ENCODE peak calls at places on chromosomes 11 and 22, in six cellular contexts. One of them, this sample, is unnamed.

GRCh38 chr22:49208003-49208402 is 619.7 kb downstream of the BRD1 start:
- DNase-seq in HepG2: no peak
- DNase-seq in K562: no peak
- DNase-seq in H1: no peak
- DNase-seq in GM12878: no peak
- DNase-seq in A549: no peak
- DNase-seq in this sample: no peak

GRCh38 chr11:61776561-61777075 is 15.8 kb downstream of the TMEM258 start:
- DNase-seq in GM12878: no peak
- DNase-seq in K562: peak
- DNase-seq in HepG2: peak
- DNase-seq in A549: peak
- DNase-seq in H1: peak
- DNase-seq in this sample: peak

GRCh38 chr11:109695696-109696095 is 273.7 kb downstream of the C11orf87 start:
- DNase-seq in K562: no peak
- DNase-seq in GM12878: no peak
- DNase-seq in A549: no peak
- DNase-seq in HepG2: no peak
- DNase-seq in H1: no peak
- DNase-seq in this sample: no peak

GRCh38 chr11:114027941-114028340 is 31.6 kb upstream of the ZBTB16 start:
- DNase-seq in HepG2: no peak
- DNase-seq in A549: no peak
- DNase-seq in H1: no peak
- DNase-seq in K562: no peak
- DNase-seq in GM12878: no peak
- DNase-seq in this sample: no peak

GRCh38 chr11:62896049-62896448 is 15.4 kb downstream of the SLC3A2 start:
- DNase-seq in K562: no peak
- DNase-seq in A549: no peak
- DNase-seq in GM12878: no peak
- DNase-seq in HepG2: no peak
- DNase-seq in H1: no peak
- DNase-seq in this sample: no peak

GRCh38 chr11:19432370-19433163 is 191.8 kb upstream of the E2F8 start:
- DNase-seq in K562: no peak
- DNase-seq in A549: no peak
- DNase-seq in GM12878: peak
- DNase-seq in H1: no peak
- DNase-seq in HepG2: no peak
- DNase-seq in this sample: no peak

GRCh38 chr11:84173078-84173477 is 886.9 kb upstream of the CCDC90B start:
- DNase-seq in H1: no peak
- DNase-seq in HepG2: no peak
- DNase-seq in K562: no peak
- DNase-seq in GM12878: no peak
- DNase-seq in A549: no peak
- DNase-seq in this sample: no peak

GRCh38 chr11:92340839-92341238 is 116.2 kb downstream of the FAT3 start:
- DNase-seq in HepG2: peak
- DNase-seq in A549: no peak
- DNase-seq in H1: no peak
- DNase-seq in K562: peak
- DNase-seq in GM12878: no peak
- DNase-seq in this sample: peak

GRCh38 chr22:28142361-28142801 is 223.3 kb upstream of the PITPNB start:
- DNase-seq in K562: no peak
- DNase-seq in H1: no peak
- DNase-seq in GM12878: no peak
- DNase-seq in HepG2: peak
- DNase-seq in A549: no peak
- DNase-seq in this sample: no peak

GRCh38 chr11:97772696-97773095 is 1248.1 kb upstream of the CNTN5 start:
- DNase-seq in H1: no peak
- DNase-seq in A549: no peak
- DNase-seq in HepG2: no peak
- DNase-seq in K562: no peak
- DNase-seq in GM12878: no peak
- DNase-seq in this sample: peak

DNA sequence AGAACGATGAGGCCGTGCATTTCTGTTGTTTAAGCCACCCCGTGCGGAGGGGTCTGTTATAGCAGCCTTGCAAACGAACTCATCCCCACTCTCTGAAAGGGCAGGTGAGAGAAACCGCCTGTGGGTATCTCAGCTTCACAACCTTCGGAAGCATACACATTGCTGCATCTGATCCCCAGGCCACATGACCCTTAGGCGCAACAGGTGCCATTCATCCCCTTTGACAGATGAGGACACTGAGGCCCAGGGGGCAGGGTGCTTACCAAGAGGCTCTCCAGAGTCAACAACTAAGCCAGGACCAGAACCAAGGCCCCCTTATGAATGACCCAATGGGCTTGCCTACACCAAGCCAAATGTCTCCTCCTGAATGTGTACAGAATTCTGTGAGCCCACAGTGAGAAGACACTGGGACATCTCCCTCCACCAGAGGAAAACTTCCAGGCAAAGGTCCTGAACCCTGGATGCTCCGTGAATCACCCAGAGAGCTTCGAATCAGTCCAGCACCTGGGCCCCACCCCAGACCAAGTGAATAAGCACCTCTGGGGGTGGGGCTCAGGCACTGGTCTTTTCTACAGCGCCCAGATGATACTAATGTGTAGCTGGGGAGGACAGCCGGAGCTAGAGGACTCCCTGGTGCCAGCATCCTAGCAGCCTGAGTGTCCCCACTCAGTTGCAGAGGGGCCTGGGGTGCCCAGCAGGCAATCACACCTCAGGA is 83.2 kb downstream of the BUD13 start:
- DNase-seq in HepG2: no peak
- DNase-seq in H1: no peak
- DNase-seq in A549: no peak
- DNase-seq in GM12878: no peak
- DNase-seq in K562: no peak
- DNase-seq in this sample: no peak
- TF ChIP-seq CHD2 in HepG2: no peak
- TF ChIP-seq CHD2 in H1: no peak
- TF ChIP-seq CHD2 in A549: no peak
- TF ChIP-seq CHD2 in GM12878: no peak
- TF ChIP-seq CHD2 in K562: no peak
- TF ChIP-seq CHD2 in this sample: no peak

DNA sequence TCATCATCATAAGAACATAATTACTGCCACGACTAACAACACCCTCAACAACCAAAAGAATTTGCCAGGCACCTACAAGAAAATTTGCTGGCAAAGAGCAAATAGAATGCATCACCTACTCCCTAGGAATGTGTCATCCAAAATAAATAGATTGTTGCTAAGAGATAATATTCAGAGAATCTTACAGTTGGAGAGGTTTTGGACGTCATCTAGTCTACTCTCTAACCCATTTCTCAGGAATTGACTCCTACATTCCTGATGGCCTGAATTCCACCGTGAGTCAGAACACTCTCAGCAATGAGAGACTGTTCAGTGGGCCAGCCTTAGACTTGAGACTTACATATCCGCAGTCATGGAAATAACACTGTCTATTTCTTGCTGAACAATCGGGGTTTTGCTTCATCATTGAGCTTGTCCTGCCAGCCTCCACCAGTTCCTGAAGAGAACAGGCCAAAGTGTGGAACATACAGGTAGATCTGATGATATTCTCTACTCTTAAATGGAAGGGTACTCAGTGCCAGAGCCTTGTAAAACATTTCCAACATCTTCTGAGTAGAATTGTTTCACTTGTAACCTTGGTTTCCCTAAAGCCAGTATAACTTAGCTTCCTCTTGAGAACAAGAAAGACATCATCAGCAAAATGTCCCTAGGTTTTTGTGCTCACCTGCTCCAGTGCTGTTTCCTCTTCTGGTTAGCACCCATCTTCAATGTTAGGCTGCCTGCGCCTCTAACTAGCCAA is 8.3 kb downstream of the KIRREL3 start:
- DNase-seq in H1: no peak
- DNase-seq in HepG2: no peak
- DNase-seq in GM12878: no peak
- DNase-seq in A549: peak
- DNase-seq in K562: no peak
- DNase-seq in this sample: no peak
- TF ChIP-seq CHD2 in H1: no peak
- TF ChIP-seq CHD2 in HepG2: no peak
- TF ChIP-seq CHD2 in GM12878: no peak
- TF ChIP-seq CHD2 in A549: no peak
- TF ChIP-seq CHD2 in K562: no peak
- TF ChIP-seq CHD2 in this sample: no peak

GRCh38 chr11:134521001-134521400 is 109.0 kb upstream of the B3GAT1 start:
- DNase-seq in HepG2: no peak
- DNase-seq in H1: no peak
- DNase-seq in GM12878: no peak
- DNase-seq in A549: no peak
- DNase-seq in K562: no peak
- DNase-seq in this sample: no peak

GRCh38 chr11:134524201-134524600 is 112.2 kb upstream of the B3GAT1 start:
- DNase-seq in A549: no peak
- DNase-seq in HepG2: no peak
- DNase-seq in H1: no peak
- DNase-seq in K562: no peak
- DNase-seq in GM12878: no peak
- DNase-seq in this sample: no peak

GRCh38 chr11:134524876-134525845 is 113.1 kb upstream of the B3GAT1 start:
- DNase-seq in H1: no peak
- DNase-seq in HepG2: no peak
- DNase-seq in K562: no peak
- DNase-seq in GM12878: no peak
- DNase-seq in A549: no peak
- DNase-seq in this sample: no peak

GRCh38 chr11:134521452-134522289 is 109.6 kb upstream of the B3GAT1 start:
- DNase-seq in H1: no peak
- DNase-seq in GM12878: no peak
- DNase-seq in A549: no peak
- DNase-seq in K562: no peak
- DNase-seq in HepG2: no peak
- DNase-seq in this sample: no peak

GRCh38 chr11:134522782-134523570 is 110.9 kb upstream of the B3GAT1 start:
- DNase-seq in A549: no peak
- DNase-seq in K562: no peak
- DNase-seq in GM12878: no peak
- DNase-seq in HepG2: no peak
- DNase-seq in H1: no peak
- DNase-seq in this sample: no peak
- TF ChIP-seq CHD2 in A549: no peak
- TF ChIP-seq CHD2 in K562: no peak
- TF ChIP-seq CHD2 in GM12878: no peak
- TF ChIP-seq CHD2 in HepG2: no peak
- TF ChIP-seq CHD2 in H1: no peak
- TF ChIP-seq CHD2 in this sample: no peak

DNA sequence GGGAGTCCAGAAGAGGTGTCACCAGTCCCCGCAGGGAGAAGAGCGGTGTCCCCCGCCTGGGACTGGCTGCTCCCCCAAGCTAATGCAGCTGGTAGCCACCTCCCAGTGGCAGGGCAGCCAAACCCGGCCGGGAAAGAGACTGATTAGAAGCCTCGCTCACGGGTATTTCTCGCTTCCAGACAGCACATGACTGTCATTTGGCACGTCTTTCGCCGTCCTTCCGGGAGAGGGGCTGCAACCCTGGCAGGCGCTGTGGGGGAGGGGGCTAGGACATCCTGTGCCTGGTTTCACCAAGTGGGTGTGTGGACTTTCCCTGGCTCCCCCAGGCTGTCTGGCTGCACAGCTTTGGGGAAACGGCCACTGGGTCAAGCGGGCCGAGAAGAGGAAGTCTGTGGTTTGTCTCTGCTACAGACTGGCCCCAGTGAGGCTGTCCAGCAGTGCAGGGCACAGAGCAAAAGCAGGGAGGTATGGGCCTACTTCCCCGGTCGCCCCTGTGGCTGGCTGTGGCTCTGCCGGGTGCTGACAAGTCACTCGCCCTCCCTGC is 3.8 kb downstream of the CD81 start:
- DNase-seq in GM12878: peak
- DNase-seq in HepG2: no peak
- DNase-seq in A549: no peak
- DNase-seq in K562: no peak
- DNase-seq in H1: no peak
- DNase-seq in this sample: no peak
- TF ChIP-seq CHD2 in GM12878: no peak
- TF ChIP-seq CHD2 in HepG2: no peak
- TF ChIP-seq CHD2 in A549: no peak
- TF ChIP-seq CHD2 in K562: no peak
- TF ChIP-seq CHD2 in H1: no peak
- TF ChIP-seq CHD2 in this sample: no peak

This sample was measured in SK-N-SH.